ENCODE peak calls at places on chromosome 12, in six cellular contexts. G is neuronal stem cell, L is IMR-90, J is H1, F is mesendoderm, B is trophoblast cell. Q is an unnamed sample.

GRCh38 chr12:117472983-117473382 is 111.6 kb upstream of the NOS1 start:
- DNase-seq in F (peak; percentile 80), B (peak; percentile 33), J (peak; percentile 84), L (no peak), G (peak; percentile 23), Q (no peak)

GRCh38 chr12:114954626-114955025 is 270.7 kb upstream of the TBX3 start:
- DNase-seq in L (no peak), G (no peak), B (no peak), J (no peak), F (no peak), Q (no peak)

GRCh38 chr12:52794479-52795331 is 1.2 kb downstream of the KRT3 start:
- DNase-seq in B (peak; percentile 65), L (peak; percentile 37), J (no peak), G (no peak), F (no peak), Q (peak; percentile 6)

GRCh38 chr12:106138279-106138645 is 492 bp downstream of the NUAK1 start:
- DNase-seq in G (no peak), J (no peak), F (no peak), B (no peak), L (no peak), Q (peak; percentile 41)

GRCh38 chr12:57416039-57416996 is 14.5 kb downstream of the R3HDM2 start:
- DNase-seq in G (no peak), L (peak; percentile 57), J (no peak), F (peak; percentile 24), B (peak; percentile 13), Q (peak; percentile 17)

GRCh38 chr12:110577717-110578521 is 5.2 kb downstream of the PPTC7 start:
- DNase-seq in L (peak; percentile 88), J (no peak), B (peak; percentile 80), G (no peak), F (no peak), Q (peak; percentile 92)

GRCh38 chr12:85182699-85183098 is 97.3 kb upstream of the ALX1 start:
- DNase-seq in F (no peak), G (no peak), B (no peak), L (no peak), J (no peak), Q (no peak)

GRCh38 chr12:24615967-24616411 is 332.9 kb downstream of the BCAT1 start:
- DNase-seq in G (no peak), B (peak; percentile 86), L (peak; percentile 78), J (no peak), F (peak; percentile 82), Q (peak; percentile 40)

GRCh38 chr12:12209675-12210074 is 57.2 kb downstream of the LRP6 start:
- DNase-seq in F (no peak), L (no peak), J (no peak), B (no peak), G (no peak), Q (no peak)

GRCh38 chr12:10153271-10154144 is 18.4 kb downstream of the OLR1 start:
- DNase-seq in G (peak; percentile 72), B (peak; percentile 87), J (peak; percentile 82), F (peak; percentile 88), L (peak; percentile 63), Q (peak; percentile 82)

GRCh38 chr12:95205685-95206084 is 11.6 kb downstream of the FGD6 start:
- DNase-seq in B (peak; percentile 75), G (peak; percentile 32), F (peak; percentile 84), J (no peak), L (peak; percentile 90), Q (peak; percentile 88)

GRCh38 chr12:67067453-67068203 is 201.5 kb upstream of the CAND1 start:
- DNase-seq in L (no peak), J (peak; percentile 53), G (no peak), F (no peak), B (no peak), Q (no peak)

GRCh38 chr12:131142891-131143637 is 189.4 kb downstream of the ADGRD1 start:
- DNase-seq in L (no peak), G (no peak), F (no peak), J (no peak), B (no peak), Q (no peak)

GRCh38 chr12:93090768-93091172 is 161.7 kb upstream of the EEA1 start:
- DNase-seq in F (no peak), B (no peak), L (peak; percentile 88), J (no peak), G (no peak), Q (peak; percentile 53)

GRCh38 chr12:94510128-94510527 is 50.5 kb upstream of the CEP83 start:
- DNase-seq in F (no peak), J (no peak), L (no peak), G (no peak), B (no peak), Q (no peak)

GRCh38 chr12:132359551-132359950 is 30.2 kb upstream of the GALNT9 start:
- DNase-seq in L (no peak), B (no peak), F (no peak), G (no peak), J (no peak), Q (no peak)

GRCh38 chr12:100793182-100793581 is 1.4 kb upstream of the ANO4 start:
- DNase-seq in G (no peak), L (peak; percentile 61), F (peak; percentile 6), J (no peak), B (no peak), Q (peak; percentile 48)

GRCh38 chr12:59736359-59736758 is 140.5 kb downstream of the SLC16A7 start:
- DNase-seq in J (no peak), B (no peak), L (no peak), G (no peak), F (peak; percentile 7), Q (no peak)

GRCh38 chr12:12528361-12529092 is 34.1 kb downstream of the DUSP16 start:
- DNase-seq in J (no peak), G (no peak), F (no peak), L (no peak), B (no peak), Q (no peak)

GRCh38 chr12:124479680-124480468 is 87.5 kb downstream of the NCOR2 start:
- DNase-seq in L (no peak), B (no peak), G (no peak), J (no peak), F (no peak), Q (no peak)

GRCh38 chr12:18421840-18422239 is 160.5 kb downstream of the PIK3C2G start:
- DNase-seq in F (no peak), L (peak; percentile 75), B (no peak), J (no peak), G (no peak), Q (peak; percentile 51)

GRCh38 chr12:56160160-56160763 is 2.1 kb downstream of the MYL6 start:
- DNase-seq in J (no peak), B (peak; percentile 62), G (no peak), L (peak; percentile 35), F (peak; percentile 21), Q (peak; percentile 43)

GRCh38 chr12:96398422-96399080 is 1.7 kb downstream of the CDK17 start:
- DNase-seq in L (peak; percentile 39), F (peak; percentile 29), J (no peak), G (no peak), B (peak; percentile 36), Q (peak; percentile 37)

GRCh38 chr12:52603314-52603713 is 2.1 kb upstream of the KRT72 start:
- DNase-seq in G (no peak), F (peak; percentile 56), J (peak; percentile 11), B (no peak), L (no peak), Q (no peak)

GRCh38 chr12:52203126-52203921 is 11.5 kb upstream of the KRT80 start:
- DNase-seq in F (peak; percentile 69), G (no peak), L (peak; percentile 77), B (peak; percentile 76), J (no peak), Q (peak; percentile 71)

GRCh38 chr12:2498961-2499500 is 295.7 kb upstream of the FKBP4 start:
- DNase-seq in F (peak; percentile 6), L (no peak), J (no peak), G (no peak), B (no peak), Q (no peak)
- H2AK5ac ChIP-seq in F (no peak overlapping the region), L (no peak overlapping the region), J (no peak overlapping the region), G (no peak overlapping the region), B (no peak overlapping the region), Q (no peak overlapping the region)

GRCh38 chr12:6430990-6431353 is 13.8 kb upstream of the CD27 start:
- DNase-seq in G (no peak), B (no peak), F (no peak), J (no peak), L (peak; percentile 29), Q (no peak)

GRCh38 chr12:6426882-6427671 is 17.7 kb upstream of the CD27 start:
- DNase-seq in F (no peak), G (no peak), J (no peak), B (no peak), L (no peak), Q (no peak)

GRCh38 chr12:6428326-6428725 is 16.4 kb upstream of the CD27 start:
- DNase-seq in B (no peak), G (no peak), L (no peak), F (no peak), J (no peak), Q (no peak)

GRCh38 chr12:6432991-6433390 is 11.8 kb upstream of the CD27 start:
- DNase-seq in F (no peak), L (no peak), J (no peak), G (no peak), B (no peak), Q (no peak)

DNA sequence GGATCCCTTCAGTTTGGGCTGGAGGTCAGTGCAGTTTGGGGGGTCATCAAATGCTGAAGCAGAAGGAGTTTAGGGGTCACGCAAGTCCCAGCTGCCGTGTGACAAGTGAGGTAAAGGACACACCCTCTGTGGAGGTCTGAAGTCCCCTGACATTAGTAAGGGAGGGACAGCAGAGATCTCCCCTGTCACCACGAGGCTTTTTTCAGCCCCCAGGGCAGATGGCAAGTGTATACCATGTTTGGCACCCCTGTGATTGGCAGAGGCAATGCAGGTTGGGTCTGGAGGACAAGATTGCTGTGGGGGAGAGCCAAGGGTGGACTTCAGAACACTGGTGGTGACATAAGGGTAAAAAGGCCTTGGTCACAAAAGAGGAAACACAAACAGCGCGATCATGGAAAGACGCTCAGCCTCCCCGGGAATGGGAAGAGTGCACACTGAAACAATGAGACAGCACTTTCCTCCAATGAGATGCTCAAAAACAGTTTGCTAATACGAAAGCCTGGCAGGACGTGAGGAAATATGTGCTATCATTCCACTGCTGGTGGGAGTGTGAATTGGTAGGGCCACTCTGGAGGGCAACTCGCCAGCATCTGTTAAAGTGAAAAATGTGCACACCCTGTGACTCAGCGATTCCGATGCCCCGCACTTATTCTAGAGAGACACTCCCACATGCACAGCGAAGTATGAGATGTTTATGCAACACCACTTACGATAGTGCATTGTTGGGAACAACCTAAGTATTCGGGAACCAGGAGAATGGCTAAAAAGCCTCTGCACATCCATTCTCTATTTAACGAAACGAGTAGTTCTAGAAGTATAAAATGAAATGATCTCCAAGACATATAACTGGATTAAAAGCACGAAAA is 14.4 kb upstream of the CD27 start:
- DNase-seq in F (no peak), G (no peak), J (no peak), L (peak; percentile 96), B (peak; percentile 89), Q (peak; percentile 97)
- H3K18ac ChIP-seq in F (no peak overlapping the region), G (peak overlapping the region; percentile 5), J (no peak overlapping the region), L (peak overlapping the region; percentile 84), B (no peak overlapping the region), Q (peak overlapping the region; percentile 85)

GRCh38 chr12:48969160-48969771 is 2.3 kb downstream of the WNT10B start:
- DNase-seq in F (no peak), G (no peak), J (peak; percentile 70), B (no peak), L (no peak), Q (no peak)
- H3K4me3 ChIP-seq in F (no peak overlapping the region), G (no peak overlapping the region), J (peak overlapping the region; percentile 56), B (no peak overlapping the region), L (no peak overlapping the region), Q (no peak overlapping the region)

DNA sequence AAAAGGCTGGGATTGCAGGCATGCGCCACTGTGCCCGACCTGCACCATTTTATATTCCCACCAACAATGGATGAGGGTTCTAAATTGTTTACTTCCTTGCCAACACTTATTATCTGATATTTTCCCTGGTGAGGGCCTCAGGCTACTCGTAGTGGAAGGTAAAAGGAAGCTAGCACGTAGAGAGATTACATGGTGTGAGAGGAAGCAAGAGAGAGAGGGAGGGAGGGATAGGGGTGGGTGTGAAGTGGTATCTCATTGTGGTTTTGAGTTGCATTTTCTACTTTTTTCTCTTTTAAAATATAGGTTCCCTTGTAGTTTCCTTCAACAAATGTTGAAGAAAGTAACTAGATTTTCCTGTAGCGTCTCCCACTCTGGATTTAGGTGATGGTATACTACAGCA is 30.9 kb downstream of the MYO1H start:
- DNase-seq in G (no peak), J (no peak), B (peak; percentile 25), F (peak; percentile 49), L (no peak), Q (no peak)
- H2AK5ac ChIP-seq in G (no peak overlapping the region), J (no peak overlapping the region), B (no peak overlapping the region), F (no peak overlapping the region), L (no peak overlapping the region), Q (no peak overlapping the region)